ENCODE peak calls at places on chromosomes 13 and 19, in ten cellular contexts. V, Y, B, S, D, J, X, A, G and H are unnamed samples.

GRCh38 chr19:47518139-47518538 is 3.3 kb upstream of the NAPA start:
- DNase-seq in D (no peak), Y (no peak), J (no peak), S (no peak), A (no peak), B (no peak), V (no peak), X (no peak), G (no peak), H (no peak)

GRCh38 chr19:6318772-6319171 is 14.6 kb downstream of the ACER1 start:
- DNase-seq in J (no peak), A (no peak), B (no peak), X (no peak), V (no peak), G (peak), Y (no peak), S (no peak), D (no peak), H (no peak)

GRCh38 chr19:11578342-11579142 is 1.1 kb upstream of the ACP5 start:
- DNase-seq in V (peak), X (no peak), J (peak), G (no peak), Y (peak), D (no peak), B (peak), S (no peak), A (peak), H (no peak)

GRCh38 chr13:113121928-113122420 is 625 bp upstream of the F10 start:
- DNase-seq in Y (no peak), J (no peak), V (no peak), X (no peak), G (no peak), S (no peak), D (no peak), A (no peak), B (no peak), H (no peak)

GRCh38 chr19:55591555-55591954 is 7.8 kb downstream of the FIZ1 start:
- DNase-seq in G (no peak), X (no peak), B (no peak), V (no peak), J (no peak), Y (no peak), A (no peak), D (no peak), S (no peak), H (no peak)

GRCh38 chr19:31274964-31275319 is 74.3 kb downstream of the TSHZ3 start:
- DNase-seq in A (no peak), S (no peak), V (no peak), B (no peak), D (no peak), Y (no peak), X (no peak), J (no peak), G (no peak), H (no peak)

GRCh38 chr13:44231786-44232516 is 141.7 kb upstream of the SERP2 start:
- DNase-seq in S (no peak), X (peak), V (peak), D (no peak), G (peak), Y (no peak), B (no peak), J (peak), A (peak), H (no peak)

GRCh38 chr13:98172570-98173405 is 4.3 kb downstream of the RNF113B start:
- DNase-seq in X (no peak), S (peak), J (no peak), G (no peak), B (no peak), A (peak), D (no peak), Y (no peak), V (no peak), H (no peak)

GRCh38 chr13:108342369-108343289 is 73.1 kb downstream of the TNFSF13B start:
- DNase-seq in G (peak), B (no peak), X (no peak), S (peak), A (peak), J (no peak), D (no peak), V (no peak), Y (peak), H (no peak)

GRCh38 chr19:49869009-49869483 is 1.7 kb upstream of the PNKP start:
- DNase-seq in A (no peak), G (no peak), J (no peak), Y (no peak), D (no peak), B (no peak), S (no peak), X (no peak), V (peak), H (no peak)

GRCh38 chr19:10520652-10521318 is 3.5 kb upstream of the S1PR5 start:
- DNase-seq in X (no peak), Y (no peak), S (no peak), B (no peak), A (no peak), V (no peak), G (peak), J (no peak), D (no peak), H (no peak)

GRCh38 chr13:101474419-101474957 is 22.0 kb downstream of the ITGBL1 start:
- DNase-seq in A (peak), G (no peak), Y (peak), D (no peak), X (no peak), B (no peak), V (no peak), J (no peak), S (peak), H (peak)

GRCh38 chr19:18995804-18996241 is 37.5 kb downstream of the SUGP2 start:
- DNase-seq in G (peak), V (peak), X (no peak), Y (peak), S (peak), D (no peak), B (no peak), A (peak), J (peak), H (peak)

GRCh38 chr13:39016087-39016486 is 21.8 kb downstream of the PROSER1 start:
- DNase-seq in G (no peak), A (no peak), B (no peak), J (no peak), Y (no peak), V (no peak), D (no peak), S (no peak), X (no peak), H (no peak)

GRCh38 chr19:29610574-29611271 is 4.6 kb downstream of the POP4 start:
- DNase-seq in B (peak), X (peak), G (peak), J (peak), D (peak), S (peak), V (peak), A (peak), Y (peak), H (peak)

GRCh38 chr13:65292488-65292901 is 1937.6 kb downstream of the PCDH9 start:
- DNase-seq in V (no peak), J (no peak), A (peak), D (no peak), B (no peak), X (no peak), S (peak), G (peak), Y (peak), H (peak)

GRCh38 chr13:67258482-67258881 is 28.3 kb upstream of the PCDH9 start:
- DNase-seq in B (no peak), D (no peak), G (no peak), S (no peak), J (no peak), V (no peak), A (peak), X (no peak), Y (peak), H (no peak)

GRCh38 chr19:2451138-2451537 is 5.6 kb downstream of the LMNB2 start:
- DNase-seq in G (no peak), Y (no peak), V (no peak), A (no peak), D (no peak), X (no peak), B (no peak), S (no peak), J (no peak), H (no peak)
- H3K27ac ChIP-seq in G (peak), Y (no peak), V (no peak), A (peak), D (no peak), X (no peak), B (no peak), S (no peak), J (no peak), H (no peak)

DNA sequence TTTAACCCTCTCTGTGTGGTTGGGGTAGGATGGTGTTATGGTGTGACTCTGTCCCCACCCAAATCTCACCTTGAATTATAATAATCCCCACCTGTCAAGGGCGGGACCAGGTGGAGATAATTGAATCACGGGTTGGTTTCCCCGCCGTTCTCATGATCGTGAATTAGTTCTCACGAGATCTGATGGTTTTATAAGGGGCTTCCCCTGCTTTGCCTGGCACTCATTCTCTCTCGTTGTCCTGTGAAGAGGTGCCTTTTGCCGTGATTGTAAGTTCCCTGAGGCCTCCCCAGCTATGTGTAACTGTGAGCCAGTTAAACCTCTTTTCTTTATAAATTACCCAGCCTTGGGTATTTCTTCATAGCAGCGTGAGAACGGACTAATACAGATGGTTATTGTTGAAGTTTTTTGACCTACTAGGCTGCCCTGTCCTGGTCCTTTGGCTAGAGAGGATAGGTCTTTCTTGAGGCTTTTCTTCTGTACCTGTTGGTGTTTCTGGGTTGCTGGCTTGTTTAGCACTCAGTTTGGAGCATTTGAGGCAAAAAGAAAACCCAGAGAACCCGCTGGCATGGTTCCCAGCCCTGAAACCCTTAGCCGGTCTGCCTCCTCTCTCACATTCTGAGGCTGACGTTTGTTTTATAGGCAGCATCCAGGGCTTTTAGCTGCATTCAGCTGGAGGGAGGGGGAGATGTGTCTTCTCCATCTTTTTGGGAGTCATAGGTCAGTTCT is 69.0 kb downstream of the ARHGEF7 start:
- DNase-seq in B (peak), J (no peak), D (no peak), Y (no peak), G (no peak), A (peak), S (no peak), X (no peak), V (no peak), H (no peak)
- H3K27ac ChIP-seq in B (peak), J (peak), D (peak), Y (no peak), G (no peak), A (no peak), S (no peak), X (no peak), V (no peak), H (peak)

DNA sequence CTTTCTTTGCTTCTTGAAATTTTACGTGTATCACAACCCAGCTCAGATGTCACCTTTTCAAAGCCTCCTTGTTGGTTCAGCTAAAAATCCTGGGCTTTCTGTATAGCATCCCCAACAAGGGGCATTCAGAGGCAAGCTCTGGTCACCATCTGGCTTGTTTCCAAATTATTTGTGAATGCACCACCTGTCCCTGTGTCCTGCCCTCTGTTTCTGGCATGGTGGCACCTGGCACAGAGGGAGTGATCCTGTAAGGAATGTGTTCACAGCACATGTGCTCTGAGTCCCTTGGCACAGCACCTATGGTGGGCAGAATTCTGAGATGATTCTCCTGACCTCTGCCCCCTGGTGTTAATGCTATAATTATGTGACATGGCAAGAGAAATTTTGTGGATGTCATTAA is 76.2 kb downstream of the ZNF429 start:
- DNase-seq in A (no peak), S (no peak), G (no peak), J (no peak), X (no peak), V (no peak), B (no peak), D (no peak), Y (no peak), H (no peak)
- H3K27ac ChIP-seq in A (no peak), S (no peak), G (no peak), J (no peak), X (no peak), V (no peak), B (no peak), D (no peak), Y (no peak), H (no peak)

GRCh38 chr19:1250374-1251232 is 2.2 kb downstream of the MIDN start:
- DNase-seq in B (peak), V (peak), J (peak), S (peak), X (no peak), D (no peak), Y (peak), G (no peak), A (peak), H (peak)
- H3K27ac ChIP-seq in B (peak), V (peak), J (peak), S (peak), X (peak), D (peak), Y (peak), G (peak), A (peak), H (peak)

DNA sequence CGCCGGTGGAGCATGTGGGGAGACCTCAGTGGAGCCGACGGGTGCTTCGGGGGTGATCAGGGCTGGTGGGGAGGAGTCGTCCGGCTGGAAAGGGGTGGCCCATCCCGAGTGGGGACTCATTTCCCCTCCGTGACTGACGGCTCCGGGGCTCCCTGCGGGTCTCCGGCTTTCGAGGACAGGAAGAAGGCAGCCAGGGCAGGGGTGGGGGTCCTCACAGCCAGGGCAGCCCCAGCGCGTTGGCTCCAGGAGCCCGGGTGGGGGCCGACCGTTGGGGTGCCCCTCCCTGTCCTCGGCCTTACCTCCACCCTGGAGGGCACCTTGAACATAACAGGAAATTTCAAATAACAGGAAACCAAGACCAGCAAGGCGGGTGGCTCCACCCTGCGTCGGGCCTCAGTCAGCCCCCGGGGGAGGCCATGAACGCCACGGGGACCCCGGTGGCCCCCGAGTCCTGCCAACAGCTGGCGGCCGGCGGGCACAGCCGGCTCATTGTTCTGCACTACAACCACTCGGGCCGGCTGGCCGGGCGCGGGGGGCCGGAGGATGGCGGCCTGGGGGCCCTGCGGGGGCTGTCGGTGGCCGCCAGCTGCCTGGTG is at the start of gene S1PR4:
- DNase-seq in Y (no peak), G (no peak), V (peak), J (no peak), X (no peak), D (no peak), A (no peak), B (peak), S (no peak), H (no peak)
- H3K27ac ChIP-seq in Y (no peak), G (peak), V (peak), J (no peak), X (no peak), D (no peak), A (no peak), B (peak), S (no peak), H (no peak)